ENCODE peak calls at places on chromosome 13, in five cellular contexts. J is fibroblast of the aortic adventitia; G is WTC11; U is GM13977; T is CD8-positive, alpha-beta T cell. H is an unnamed sample.

GRCh38 chr13:19172647-19173030 is 9.0 kb downstream of the TUBA3C start:
- DNase-seq in U (no peak), J (no peak), G (no peak), T (no peak), H (no peak)

GRCh38 chr13:78317030-78317429 is 286.3 kb downstream of the POU4F1 start:
- DNase-seq in G (no peak), J (peak), T (no peak), U (no peak), H (no peak)

GRCh38 chr13:29922281-29922821 is 71.9 kb upstream of the UBL3 start:
- DNase-seq in T (no peak), U (no peak), J (peak), G (no peak), H (no peak)

GRCh38 chr13:56903710-56904109 is 237.0 kb upstream of the PRR20A start:
- DNase-seq in G (no peak), U (no peak), T (no peak), J (no peak), H (no peak)

GRCh38 chr13:20035130-20035529 is 76.6 kb downstream of the ZMYM2 start:
- DNase-seq in J (peak), U (no peak), T (no peak), G (no peak), H (no peak)

GRCh38 chr13:57716295-57716694 is 84.8 kb downstream of the PCDH17 start:
- DNase-seq in J (no peak), U (no peak), T (no peak), G (peak), H (no peak)

GRCh38 chr13:70014337-70014736 is 93.3 kb upstream of the ATXN8OS start:
- DNase-seq in G (no peak), U (no peak), J (no peak), T (no peak), H (no peak)

GRCh38 chr13:108227651-108228272 is 9.6 kb downstream of the ABHD13 start:
- DNase-seq in G (no peak), J (peak), T (no peak), U (no peak), H (no peak)

GRCh38 chr13:23579072-23579885 is 9.1 kb downstream of the TNFRSF19 start:
- DNase-seq in J (peak), G (peak), U (peak), T (peak), H (peak)

GRCh38 chr13:97191615-97192014 is 30.5 kb upstream of the MBNL2 start:
- DNase-seq in J (no peak), T (no peak), G (no peak), U (no peak), H (no peak)

GRCh38 chr13:50731400-50731799 is 112.1 kb downstream of the DLEU7 start:
- DNase-seq in T (no peak), J (peak), U (no peak), G (no peak), H (no peak)

GRCh38 chr13:97212540-97213146 is 9.5 kb upstream of the MBNL2 start:
- DNase-seq in T (no peak), G (peak), J (peak), U (no peak), H (no peak)

GRCh38 chr13:35747594-35747993 is 271.1 kb upstream of the MAB21L1 start:
- DNase-seq in T (no peak), J (peak), U (no peak), G (no peak), H (no peak)

GRCh38 chr13:106241974-106242373 is 293.5 kb downstream of the EFNB2 start:
- DNase-seq in J (no peak), T (no peak), U (no peak), G (no peak), H (no peak)

GRCh38 chr13:98050041-98050466 is 92.8 kb upstream of the FARP1 start:
- DNase-seq in G (no peak), T (no peak), J (no peak), U (no peak), H (no peak)

GRCh38 chr13:54965881-54966280 is 1937.3 kb downstream of the OLFM4 start:
- DNase-seq in J (no peak), U (no peak), T (no peak), G (no peak), H (no peak)

GRCh38 chr13:45219938-45220375 is 19.1 kb upstream of the KCTD4 start:
- DNase-seq in U (no peak), J (peak), G (no peak), T (no peak), H (no peak)

GRCh38 chr13:95254341-95254740 is 46.9 kb downstream of the ABCC4 start:
- DNase-seq in U (no peak), J (peak), G (no peak), T (no peak), H (no peak)

GRCh38 chr13:114112826-114113322 is 19.5 kb downstream of the RASA3 start:
- DNase-seq in G (peak), J (no peak), U (no peak), T (no peak), H (no peak)
- TF ChIP-seq CTCF in G (no peak), J (no peak), U (no peak), T (no peak), H (no peak)

GRCh38 chr13:46342538-46342937 is 44.5 kb downstream of the RUBCNL start:
- DNase-seq in J (no peak), G (no peak), U (no peak), T (no peak), H (no peak)
- TF ChIP-seq CTCF in J (no peak), G (no peak), U (no peak), T (no peak), H (no peak)

GRCh38 chr13:60363288-60363687 is 33.7 kb upstream of the TDRD3 start:
- DNase-seq in G (no peak), U (no peak), T (no peak), J (no peak), H (no peak)

GRCh38 chr13:60372141-60372540 is 24.9 kb upstream of the TDRD3 start:
- DNase-seq in G (no peak), J (no peak), T (no peak), U (no peak), H (no peak)

GRCh38 chr13:60370343-60370742 is 26.7 kb upstream of the TDRD3 start:
- DNase-seq in G (no peak), U (no peak), T (no peak), J (no peak), H (no peak)

GRCh38 chr13:60369242-60369641 is 27.8 kb upstream of the TDRD3 start:
- DNase-seq in J (peak), U (no peak), T (no peak), G (no peak), H (no peak)
- TF ChIP-seq CTCF in J (peak), U (peak), T (peak), G (peak), H (peak)

GRCh38 chr13:110524484-110525254 is 36.9 kb downstream of the RAB20 start:
- DNase-seq in U (no peak), T (no peak), J (no peak), G (no peak), H (no peak)

GRCh38 chr13:110523838-110524237 is 37.7 kb downstream of the RAB20 start:
- DNase-seq in U (no peak), J (no peak), G (no peak), T (no peak), H (no peak)

GRCh38 chr13:110523180-110523579 is 38.3 kb downstream of the RAB20 start:
- DNase-seq in G (no peak), U (no peak), T (no peak), J (no peak), H (no peak)

GRCh38 chr13:110528371-110528770 is 33.2 kb downstream of the RAB20 start:
- DNase-seq in U (no peak), T (no peak), G (no peak), J (peak), H (no peak)

DNA sequence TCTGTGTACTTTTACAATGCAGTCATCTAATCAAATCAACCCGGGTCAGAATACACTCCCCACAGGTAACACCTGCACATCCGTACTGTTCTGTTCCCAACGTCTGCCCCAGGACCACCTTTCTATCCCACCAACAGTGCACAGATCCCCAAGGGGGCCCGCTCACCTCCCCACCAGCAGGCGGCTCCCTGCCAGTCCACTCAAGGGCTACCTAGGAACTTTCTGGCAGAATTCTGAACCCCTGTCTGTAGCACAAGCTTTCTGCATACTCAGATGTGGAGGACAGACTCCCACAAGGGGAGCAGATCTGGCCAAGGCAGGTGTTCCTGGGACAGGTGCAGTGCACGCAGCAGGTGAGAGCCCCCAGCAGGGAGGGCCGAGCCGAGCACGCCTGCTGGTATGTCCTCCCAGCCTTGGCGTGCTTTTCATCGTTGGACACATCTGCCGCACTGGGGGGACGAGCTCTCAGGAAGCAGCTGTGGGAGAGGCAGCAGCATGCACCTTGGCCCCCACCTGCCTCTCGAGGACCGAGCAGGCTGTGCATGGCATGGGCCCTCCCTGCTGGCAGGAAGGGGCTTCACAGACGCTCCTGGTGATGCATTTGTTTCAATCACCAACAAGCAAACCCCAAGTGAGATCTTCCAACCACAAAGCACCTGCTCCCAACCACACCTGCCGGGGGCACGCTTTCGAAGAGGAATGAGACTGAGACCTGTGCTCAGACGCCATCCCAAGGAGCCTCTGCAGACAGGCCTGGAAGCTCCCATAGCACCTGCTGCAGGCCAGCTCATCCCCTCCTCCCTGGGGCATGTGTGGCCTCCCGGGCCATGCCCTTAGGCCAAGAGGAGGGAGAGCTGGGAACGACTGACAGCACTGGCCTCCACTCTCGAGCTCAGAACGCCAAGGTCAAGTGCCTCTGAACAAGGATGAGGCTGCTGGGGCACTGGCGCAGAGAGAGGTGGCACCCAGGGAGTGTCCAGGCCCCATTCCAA is 35.9 kb downstream of the RAB20 start:
- DNase-seq in G (no peak), T (no peak), U (peak), J (no peak), H (no peak)
- TF ChIP-seq CTCF in G (no peak), T (no peak), U (peak), J (no peak), H (no peak)

GRCh38 chr13:102977471-102977870 is 88.7 kb downstream of the SLC10A2 start:
- DNase-seq in G (no peak), T (no peak), J (no peak), U (no peak), H (no peak)

GRCh38 chr13:102972191-102972590 is 94.0 kb downstream of the SLC10A2 start:
- DNase-seq in G (no peak), T (no peak), J (no peak), U (no peak), H (no peak)

GRCh38 chr13:102970542-102970941 is 95.7 kb downstream of the SLC10A2 start:
- DNase-seq in J (no peak), U (peak), G (no peak), T (no peak), H (no peak)

GRCh38 chr13:102978168-102978567 is 88.0 kb downstream of the SLC10A2 start:
- DNase-seq in G (no peak), T (no peak), U (no peak), J (no peak), H (no peak)

DNA sequence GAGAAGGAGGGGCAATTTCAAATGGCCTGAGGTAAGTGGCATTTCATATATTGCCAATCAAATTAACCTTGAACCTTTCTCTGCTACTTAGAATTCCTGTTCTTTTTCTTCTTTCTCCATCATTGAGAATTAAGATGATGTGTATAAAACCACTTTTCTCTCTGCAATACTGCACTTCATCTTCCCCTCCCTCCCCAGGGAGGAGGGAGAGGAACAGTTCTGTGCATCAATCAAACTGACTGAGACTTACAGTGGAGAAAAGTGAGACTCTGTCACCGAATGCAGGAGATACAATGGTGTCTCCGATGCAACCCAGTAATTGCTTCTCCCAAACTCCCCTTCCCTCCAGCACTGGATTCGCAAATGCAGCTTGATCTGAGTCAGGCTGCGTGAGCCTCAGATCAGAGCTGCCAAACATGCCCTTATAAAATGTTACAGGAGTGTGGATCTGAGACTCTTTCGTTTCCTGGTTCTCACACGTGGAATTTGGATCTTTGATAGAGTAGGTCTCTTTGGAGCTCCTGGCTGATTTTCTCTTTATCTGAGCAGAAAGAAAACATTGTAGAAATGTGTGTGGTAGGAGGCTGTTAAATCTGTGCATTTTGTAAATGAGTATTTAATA is 91.5 kb downstream of the SLC10A2 start:
- DNase-seq in U (no peak), G (no peak), T (no peak), J (no peak), H (no peak)
- TF ChIP-seq CTCF in U (no peak), G (no peak), T (no peak), J (no peak), H (no peak)

DNA sequence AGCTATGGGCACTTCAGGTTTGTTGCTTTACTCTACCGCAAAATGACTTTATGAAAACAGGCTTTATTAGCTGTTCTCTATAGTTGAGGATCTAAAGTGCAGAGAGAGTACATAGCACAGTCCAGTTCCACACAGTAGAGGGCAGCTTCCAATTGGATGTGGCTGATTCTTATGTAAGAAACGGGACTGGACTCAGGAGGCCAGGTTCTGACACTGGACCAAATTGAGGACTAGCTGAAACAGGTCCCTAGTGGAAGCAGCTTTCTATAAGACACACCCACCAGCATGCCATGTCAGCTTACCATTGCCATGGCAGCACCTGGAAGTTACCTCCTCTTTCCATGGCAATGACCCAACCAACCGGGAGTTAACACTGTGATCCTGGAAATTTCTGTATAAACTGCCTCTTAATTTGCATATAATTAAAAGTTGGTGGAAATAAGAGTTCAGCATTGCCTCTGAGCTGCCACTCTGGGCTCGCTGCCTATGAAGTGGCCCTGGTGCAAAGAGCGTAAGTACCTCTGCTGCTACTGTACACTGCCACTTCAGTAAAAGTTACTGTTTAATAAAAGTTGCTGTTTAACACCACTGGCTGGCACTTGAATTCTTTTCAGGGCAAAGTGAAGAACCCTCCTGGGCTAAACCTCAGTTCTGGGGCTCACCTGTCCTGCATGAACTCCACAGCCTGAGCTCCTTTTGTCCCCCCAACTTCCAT is 211.9 kb upstream of the SLC10A2 start:
- DNase-seq in J (no peak), U (no peak), G (no peak), T (no peak), H (no peak)
- TF ChIP-seq CTCF in J (no peak), U (no peak), G (no peak), T (no peak), H (no peak)

DNA sequence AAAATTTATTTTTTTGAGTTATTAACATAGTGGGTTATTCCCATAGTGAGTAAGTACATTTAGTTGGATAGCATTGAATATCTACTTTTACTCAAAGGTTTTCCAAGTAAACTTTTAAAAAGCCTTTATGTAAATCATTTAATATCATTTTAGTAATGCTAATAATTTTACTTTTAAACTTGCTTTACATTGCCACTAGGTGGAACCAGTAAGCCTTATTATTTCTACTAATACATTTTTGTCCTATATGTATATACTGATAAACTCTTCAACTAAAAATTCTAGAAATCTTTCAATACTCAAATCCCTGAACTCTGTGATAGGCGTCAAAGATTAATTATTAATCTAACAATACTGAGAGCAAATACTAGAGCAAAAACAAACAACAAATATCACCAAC is 1709.2 kb upstream of the PCDH20 start:
- DNase-seq in G (no peak), T (no peak), U (no peak), J (peak), H (no peak)
- TF ChIP-seq CTCF in G (peak), T (no peak), U (peak), J (no peak), H (peak)

GRCh38 chr13:64992314-64992713 is 2237.8 kb downstream of the PCDH9 start:
- DNase-seq in J (no peak), G (no peak), T (no peak), U (no peak), H (no peak)

GRCh38 chr13:64993514-64994164 is 2236.5 kb downstream of the PCDH9 start:
- DNase-seq in G (no peak), J (no peak), U (no peak), T (no peak), H (no peak)

GRCh38 chr13:64997438-64997837 is 2232.7 kb downstream of the PCDH9 start:
- DNase-seq in J (no peak), T (no peak), U (no peak), G (no peak), H (no peak)
- TF ChIP-seq CTCF in J (no peak), T (no peak), U (no peak), G (no peak), H (no peak)

DNA sequence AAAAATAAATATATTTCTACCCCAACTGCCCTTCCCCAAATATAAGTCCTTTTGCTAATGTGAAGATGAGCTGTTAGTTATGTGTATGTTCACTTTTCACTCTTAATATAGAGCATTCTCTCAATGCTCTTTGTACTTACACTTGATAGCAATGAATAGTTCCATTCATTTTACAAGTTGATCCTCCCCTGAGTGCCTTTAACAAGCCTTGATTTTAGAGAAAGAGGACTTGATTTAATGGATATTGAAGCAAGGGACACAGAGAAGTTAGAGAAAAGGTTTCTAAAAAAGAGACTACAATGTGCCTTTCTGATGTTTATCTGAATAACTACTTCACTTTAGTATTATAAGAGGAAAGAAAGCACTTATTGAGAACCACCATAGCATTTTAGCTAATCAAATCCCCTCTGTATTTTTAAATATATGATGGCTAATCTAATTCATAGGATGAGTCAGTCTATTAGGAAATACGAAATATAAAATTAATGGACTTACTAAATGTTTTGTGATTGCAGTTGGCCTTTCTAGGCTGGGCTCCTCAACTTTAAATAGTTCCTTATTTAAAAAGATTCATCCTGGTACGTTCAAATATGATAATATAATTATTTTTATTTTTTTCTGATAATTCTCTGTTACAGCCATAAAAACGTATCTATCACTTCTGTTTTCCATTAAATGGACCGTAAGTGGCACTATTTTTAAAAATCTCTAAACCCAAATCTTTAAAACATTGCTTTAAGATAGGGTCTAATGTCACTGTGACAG is 1097.8 kb upstream of the SLC10A2 start:
- DNase-seq in T (no peak), G (no peak), U (no peak), J (no peak), H (no peak)
- TF ChIP-seq CTCF in T (no peak), G (no peak), U (no peak), J (no peak), H (no peak)